ENCODE peak calls at places on chromosomes 11 and 22, in six cellular contexts. H is adipocyte; T is prostate gland; Q is lower lobe of right lung; A is HCT116; U is CD8-positive, alpha-beta memory T cell. M is an unnamed sample.

GRCh38 chr11:45856044-45856468 is 8.8 kb downstream of the CRY2 start:
- DNase-seq in H (no peak), T (no peak), Q (no peak), A (no peak), U (no peak), M (no peak)

GRCh38 chr11:102727890-102728289 is 3.1 kb upstream of the MMP8 start:
- DNase-seq in H (peak; percentile 30), T (no peak), Q (no peak), A (no peak), U (no peak), M (no peak)

GRCh38 chr11:119094816-119095065 is 6.9 kb downstream of the DPAGT1 start:
- DNase-seq in H (peak; percentile 91), T (peak; percentile 81), Q (peak; percentile 92), A (no peak), U (no peak), M (no peak)

GRCh38 chr11:128437137-128437536 is 150.2 kb downstream of the ETS1 start:
- DNase-seq in H (peak; percentile 90), T (no peak), Q (no peak), A (no peak), U (no peak), M (no peak)

GRCh38 chr11:61516675-61517516 is 8.3 kb downstream of the LRRC10B start:
- DNase-seq in H (peak; percentile 72), T (no peak), Q (no peak), A (no peak), U (peak; percentile 58), M (peak; percentile 24)

GRCh38 chr11:2745511-2745910 is 45.7 kb upstream of the KCNQ1OT1 start:
- DNase-seq in H (no peak), T (no peak), Q (peak; percentile 32), A (no peak), U (no peak), M (no peak)

GRCh38 chr22:17786435-17787158 is 12.3 kb upstream of the BID start:
- DNase-seq in H (no peak), T (no peak), Q (peak; percentile 54), A (no peak), U (no peak), M (no peak)

GRCh38 chr11:70409437-70409836 is 11.1 kb downstream of the CTTN start:
- DNase-seq in H (no peak), T (no peak), Q (no peak), A (no peak), U (no peak), M (no peak)

GRCh38 chr11:110859998-110860397 is 147.8 kb upstream of the ARHGAP20 start:
- DNase-seq in H (no peak), T (no peak), Q (no peak), A (no peak), U (no peak), M (no peak)

GRCh38 chr11:35337919-35338316 is 81.4 kb downstream of the SLC1A2 start:
- DNase-seq in H (no peak), T (peak; percentile 48), Q (no peak), A (no peak), U (no peak), M (no peak)

GRCh38 chr11:65719887-65720236 is 736 bp downstream of the RNASEH2C start:
- DNase-seq in H (peak; percentile 64), T (no peak), Q (peak; percentile 49), A (no peak), U (peak; percentile 22), M (no peak)

GRCh38 chr11:34825315-34825669 is 90.9 kb downstream of the APIP start:
- DNase-seq in H (no peak), T (no peak), Q (no peak), A (peak; percentile 23), U (no peak), M (no peak)

GRCh38 chr11:19110290-19110689 is 6.7 kb upstream of the ZDHHC13 start:
- DNase-seq in H (no peak), T (no peak), Q (no peak), A (no peak), U (no peak), M (no peak)

GRCh38 chr11:96158126-96158525 is 184.9 kb downstream of the MAML2 start:
- DNase-seq in H (no peak), T (no peak), Q (no peak), A (no peak), U (no peak), M (no peak)

GRCh38 chr11:61699737-61700160 is 19.6 kb downstream of the DAGLA start:
- DNase-seq in H (no peak), T (peak; percentile 73), Q (no peak), A (no peak), U (no peak), M (no peak)

GRCh38 chr22:31329029-31329428 is 17.1 kb downstream of the PATZ1 start:
- DNase-seq in H (no peak), T (no peak), Q (no peak), A (no peak), U (no peak), M (no peak)

GRCh38 chr11:96095884-96096301 is 172.0 kb upstream of the MTMR2 start:
- DNase-seq in H (no peak), T (peak; percentile 74), Q (no peak), A (no peak), U (no peak), M (no peak)

GRCh38 chr11:61526956-61527731 is 18.6 kb downstream of the LRRC10B start:
- DNase-seq in H (no peak), T (no peak), Q (no peak), A (no peak), U (no peak), M (no peak)

GRCh38 chr11:134069426-134069921 is 602 bp downstream of the JAM3 start:
- DNase-seq in H (peak; percentile 72), T (no peak), Q (no peak), A (no peak), U (no peak), M (no peak)

GRCh38 chr11:13261600-13262061 is 16.0 kb upstream of the BMAL1 start:
- DNase-seq in H (peak; percentile 87), T (no peak), Q (no peak), A (peak; percentile 86), U (no peak), M (peak; percentile 82)

GRCh38 chr11:18581825-18582224 is 6.7 kb downstream of the UEVLD start:
- DNase-seq in H (no peak), T (no peak), Q (no peak), A (no peak), U (no peak), M (no peak)

GRCh38 chr11:12721816-12722604 is 47.8 kb downstream of the TEAD1 start:
- DNase-seq in H (no peak), T (no peak), Q (no peak), A (no peak), U (no peak), M (no peak)

GRCh38 chr22:32175751-32176644 is 16.9 kb upstream of the C22orf42 start:
- DNase-seq in H (no peak), T (no peak), Q (no peak), A (no peak), U (no peak), M (no peak)

GRCh38 chr22:43892183-43892894 is 526 bp upstream of the PNPLA5 start:
- DNase-seq in H (no peak), T (no peak), Q (no peak), A (no peak), U (no peak), M (no peak)

GRCh38 chr22:43895986-43896645 is 4.3 kb upstream of the PNPLA5 start:
- DNase-seq in H (no peak), T (no peak), Q (no peak), A (no peak), U (no peak), M (no peak)

GRCh38 chr22:43891360-43892182 is at the start of gene PNPLA5:
- DNase-seq in H (peak; percentile 36), T (no peak), Q (no peak), A (no peak), U (no peak), M (no peak)

GRCh38 chr22:43893266-43893665 is 1.5 kb upstream of the PNPLA5 start:
- DNase-seq in H (no peak), T (no peak), Q (no peak), A (no peak), U (no peak), M (no peak)

GRCh38 chr22:43894122-43894521 is 2.3 kb upstream of the PNPLA5 start:
- DNase-seq in H (no peak), T (no peak), Q (no peak), A (no peak), U (no peak), M (no peak)
- H3K27me3 ChIP-seq in H (peaks cover 32% of the 10 kb centered on the region), T (peaks cover 29% of the 10 kb centered on the region), Q (peaks cover 57% of the 10 kb centered on the region), A (no peaks in the 10 kb centered on the region), U (peaks cover 16% of the 10 kb centered on the region), M (no peaks in the 10 kb centered on the region)

DNA sequence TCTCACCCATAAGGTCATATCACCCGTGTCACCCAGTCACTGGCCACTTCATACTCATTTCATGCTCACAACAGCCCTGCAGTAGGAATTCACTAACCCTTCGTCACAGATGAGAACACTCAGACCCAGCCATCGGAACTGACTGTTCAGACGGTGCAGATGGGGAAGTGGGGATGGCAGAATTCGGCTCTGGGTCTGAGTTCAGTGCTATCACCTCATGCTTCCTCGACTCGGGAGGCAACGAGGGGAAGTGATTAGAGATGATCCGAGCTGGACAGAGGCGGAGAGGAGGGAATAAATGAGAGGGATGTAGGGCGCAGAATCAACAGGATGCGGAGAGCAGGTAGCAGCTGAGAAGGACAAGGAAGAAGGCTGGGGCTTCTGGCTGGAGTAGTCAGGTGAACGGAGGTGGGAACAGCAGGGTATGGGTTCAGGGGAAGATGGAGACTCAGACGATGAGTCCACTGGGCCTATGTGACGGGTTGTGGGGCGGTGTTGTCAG is 4.7 kb downstream of the B3GNT6 start:
- DNase-seq in H (no peak), T (no peak), Q (no peak), A (no peak), U (no peak), M (no peak)
- H3K27me3 ChIP-seq in H (peaks cover 52% of the 10 kb centered on the region), T (peaks cover 7% of the 10 kb centered on the region), Q (peaks cover 52% of the 10 kb centered on the region), A (no peaks in the 10 kb centered on the region), U (peaks cover 3% of the 10 kb centered on the region), M (no peaks in the 10 kb centered on the region)

DNA sequence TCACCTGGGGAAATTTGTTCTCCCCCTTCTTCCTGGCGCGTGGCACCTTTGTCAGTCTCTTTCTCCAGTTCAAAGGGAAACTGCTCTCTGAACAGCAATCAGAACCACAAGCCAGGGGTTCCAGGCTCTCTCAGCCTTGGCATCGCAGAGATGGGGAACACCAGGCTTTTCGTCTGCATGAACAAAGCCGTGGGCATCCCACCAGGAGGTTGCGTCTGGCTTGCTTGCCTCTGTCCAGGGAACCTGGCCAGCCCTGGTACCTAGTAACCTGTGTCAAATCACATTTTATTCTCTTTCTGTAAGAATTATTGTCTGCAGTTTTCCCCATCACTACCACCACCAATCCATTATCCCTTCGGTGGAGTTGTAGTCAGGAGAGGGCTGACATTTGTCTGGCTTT is 107.0 kb downstream of the WNT7B start:
- DNase-seq in H (no peak), T (no peak), Q (no peak), A (no peak), U (no peak), M (no peak)
- H3K27me3 ChIP-seq in H (peaks cover 47% of the 10 kb centered on the region), T (peaks cover 6% of the 10 kb centered on the region), Q (peaks cover 35% of the 10 kb centered on the region), A (no peaks in the 10 kb centered on the region), U (peaks cover 13% of the 10 kb centered on the region), M (no peaks in the 10 kb centered on the region)

GRCh38 chr22:37485006-37485713 is 1.0 kb downstream of the MFNG start:
- DNase-seq in H (no peak), T (no peak), Q (peak; percentile 69), A (no peak), U (no peak), M (no peak)

GRCh38 chr22:37487559-37487958 is 1.4 kb upstream of the MFNG start:
- DNase-seq in H (no peak), T (no peak), Q (no peak), A (no peak), U (no peak), M (no peak)

GRCh38 chr22:37485714-37486223 is 415 bp downstream of the MFNG start:
- DNase-seq in H (no peak), T (no peak), Q (no peak), A (no peak), U (peak; percentile 45), M (no peak)

GRCh38 chr22:37487129-37487528 is 945 bp upstream of the MFNG start:
- DNase-seq in H (no peak), T (no peak), Q (no peak), A (no peak), U (no peak), M (no peak)

GRCh38 chr22:37486224-37486845 is at the start of gene MFNG:
- DNase-seq in H (peak; percentile 62), T (peak; percentile 24), Q (peak; percentile 90), A (no peak), U (peak; percentile 70), M (no peak)
- H3K27me3 ChIP-seq in H (peaks cover 38% of the 10 kb centered on the region), T (no peaks in the 10 kb centered on the region), Q (no peaks in the 10 kb centered on the region), A (no peaks in the 10 kb centered on the region), U (no peaks in the 10 kb centered on the region), M (no peaks in the 10 kb centered on the region)

M was measured in Panc1.